ENCODE peak calls at places on chromosomes 4 and X, in six cellular contexts. One of them, this sample, is unnamed.

GRCh38 chrX:136146614-136147319 is 566 bp upstream of the FHL1 start:
- DNase-seq in uterus: no peak
- DNase-seq in GM12865: no peak
- DNase-seq in esophagus squamous epithelium: no peak
- DNase-seq in A549: peak; percentile 12
- DNase-seq in dorsolateral prefrontal cortex: peak; percentile 44
- DNase-seq in this sample: no peak

GRCh38 chr4:56688094-56688647 is 7.1 kb upstream of the HOPX start:
- DNase-seq in uterus: no peak
- DNase-seq in GM12865: no peak
- DNase-seq in esophagus squamous epithelium: no peak
- DNase-seq in A549: no peak
- DNase-seq in dorsolateral prefrontal cortex: no peak
- DNase-seq in this sample: no peak

GRCh38 chr4:1092026-1092982 is 21.1 kb downstream of the RNF212 start:
- DNase-seq in uterus: no peak
- DNase-seq in GM12865: no peak
- DNase-seq in esophagus squamous epithelium: no peak
- DNase-seq in A549: no peak
- DNase-seq in dorsolateral prefrontal cortex: no peak
- DNase-seq in this sample: no peak

GRCh38 chr4:164876680-164877324 is at the start of gene APELA:
- DNase-seq in uterus: no peak
- DNase-seq in GM12865: peak; percentile 88
- DNase-seq in esophagus squamous epithelium: no peak
- DNase-seq in A549: no peak
- DNase-seq in dorsolateral prefrontal cortex: no peak
- DNase-seq in this sample: no peak

GRCh38 chr4:10529891-10530786 is 72.9 kb upstream of the ZNF518B start:
- DNase-seq in uterus: peak; percentile 18
- DNase-seq in GM12865: no peak
- DNase-seq in esophagus squamous epithelium: no peak
- DNase-seq in A549: no peak
- DNase-seq in dorsolateral prefrontal cortex: no peak
- DNase-seq in this sample: no peak

GRCh38 chr4:121822796-121823504 is 733 bp downstream of the CCNA2 start:
- DNase-seq in uterus: peak; percentile 26
- DNase-seq in GM12865: peak; percentile 72
- DNase-seq in esophagus squamous epithelium: no peak
- DNase-seq in A549: peak; percentile 23
- DNase-seq in dorsolateral prefrontal cortex: no peak
- DNase-seq in this sample: no peak

GRCh38 chr4:125388653-125389052 is 73.9 kb downstream of the FAT4 start:
- DNase-seq in uterus: no peak
- DNase-seq in GM12865: no peak
- DNase-seq in esophagus squamous epithelium: no peak
- DNase-seq in A549: no peak
- DNase-seq in dorsolateral prefrontal cortex: no peak
- DNase-seq in this sample: no peak

GRCh38 chr4:114180481-114180880 is 201.0 kb upstream of the ARSJ start:
- DNase-seq in uterus: peak; percentile 15
- DNase-seq in GM12865: peak; percentile 46
- DNase-seq in esophagus squamous epithelium: no peak
- DNase-seq in A549: peak; percentile 7
- DNase-seq in dorsolateral prefrontal cortex: no peak
- DNase-seq in this sample: no peak

GRCh38 chr4:24734511-24734910 is 60.9 kb upstream of the SOD3 start:
- DNase-seq in uterus: no peak
- DNase-seq in GM12865: no peak
- DNase-seq in esophagus squamous epithelium: no peak
- DNase-seq in A549: no peak
- DNase-seq in dorsolateral prefrontal cortex: no peak
- DNase-seq in this sample: no peak

GRCh38 chrX:20333672-20334071 is 67.0 kb upstream of the RPS6KA3 start:
- DNase-seq in uterus: no peak
- DNase-seq in GM12865: no peak
- DNase-seq in esophagus squamous epithelium: no peak
- DNase-seq in A549: no peak
- DNase-seq in dorsolateral prefrontal cortex: no peak
- DNase-seq in this sample: no peak

GRCh38 chr4:68433582-68433981 is 13.7 kb upstream of the TMPRSS11E start:
- DNase-seq in uterus: no peak
- DNase-seq in GM12865: no peak
- DNase-seq in esophagus squamous epithelium: no peak
- DNase-seq in A549: no peak
- DNase-seq in dorsolateral prefrontal cortex: no peak
- DNase-seq in this sample: no peak

GRCh38 chr4:131367441-131367840 is 1781.7 kb upstream of the PCDH10 start:
- DNase-seq in uterus: no peak
- DNase-seq in GM12865: no peak
- DNase-seq in esophagus squamous epithelium: no peak
- DNase-seq in A549: no peak
- DNase-seq in dorsolateral prefrontal cortex: no peak
- DNase-seq in this sample: no peak

GRCh38 chr4:108982359-108982758 is 219.5 kb upstream of the ETNPPL start:
- DNase-seq in uterus: no peak
- DNase-seq in GM12865: no peak
- DNase-seq in esophagus squamous epithelium: no peak
- DNase-seq in A549: no peak
- DNase-seq in dorsolateral prefrontal cortex: no peak
- DNase-seq in this sample: no peak

DNA sequence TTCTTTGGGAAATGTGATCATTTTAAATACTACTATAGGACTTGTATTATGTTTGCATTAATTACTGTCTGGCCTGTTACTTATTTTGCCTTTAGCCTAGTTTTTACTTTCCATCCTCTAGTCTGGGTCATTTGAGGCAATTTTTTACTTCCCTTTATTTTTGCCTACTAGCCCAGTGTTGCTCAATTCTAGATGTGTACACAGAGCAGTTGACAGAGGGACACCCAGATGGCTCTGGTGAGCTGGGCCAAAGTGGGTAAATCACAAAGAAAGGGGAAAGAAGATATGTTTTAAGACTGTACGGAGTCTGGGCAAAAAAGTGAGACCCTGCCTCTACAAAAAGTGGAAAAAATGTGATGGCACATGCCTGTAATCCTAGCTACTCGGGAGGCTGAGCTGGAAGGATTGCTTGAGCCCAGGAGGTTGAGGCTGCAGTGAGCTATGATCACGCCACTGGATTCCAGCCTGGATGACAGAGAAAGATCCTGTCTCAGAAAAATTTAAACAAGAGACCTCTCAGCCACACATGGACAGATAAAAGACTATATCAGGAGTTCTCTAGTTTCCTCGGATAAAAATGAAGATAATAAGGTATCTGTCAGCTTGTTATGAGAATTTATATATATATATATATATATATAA is 35.7 kb downstream of the APOO start:
- DNase-seq in uterus: no peak
- DNase-seq in GM12865: no peak
- DNase-seq in esophagus squamous epithelium: no peak
- DNase-seq in A549: no peak
- DNase-seq in dorsolateral prefrontal cortex: no peak
- DNase-seq in this sample: no peak
- TF ChIP-seq CTCF in uterus: no peak
- TF ChIP-seq CTCF in GM12865: no peak
- TF ChIP-seq CTCF in esophagus squamous epithelium: no peak
- TF ChIP-seq CTCF in A549: no peak
- TF ChIP-seq CTCF in dorsolateral prefrontal cortex: no peak
- TF ChIP-seq CTCF in this sample: no peak

GRCh38 chrX:15930585-15930984 is 76.0 kb upstream of the AP1S2 start:
- DNase-seq in uterus: no peak
- DNase-seq in GM12865: peak; percentile 31
- DNase-seq in esophagus squamous epithelium: no peak
- DNase-seq in A549: peak; percentile 6
- DNase-seq in dorsolateral prefrontal cortex: no peak
- DNase-seq in this sample: no peak
- TF ChIP-seq CTCF in uterus: peak; percentile 22
- TF ChIP-seq CTCF in GM12865: peak; percentile 9
- TF ChIP-seq CTCF in esophagus squamous epithelium: no peak
- TF ChIP-seq CTCF in A549: peak; percentile 54
- TF ChIP-seq CTCF in dorsolateral prefrontal cortex: no peak
- TF ChIP-seq CTCF in this sample: peak; percentile 34

GRCh38 chrX:85630901-85631300 is 251.4 kb upstream of the POF1B start:
- DNase-seq in uterus: no peak
- DNase-seq in GM12865: no peak
- DNase-seq in esophagus squamous epithelium: no peak
- DNase-seq in A549: no peak
- DNase-seq in dorsolateral prefrontal cortex: no peak
- DNase-seq in this sample: no peak

GRCh38 chrX:85622635-85623034 is 243.2 kb upstream of the POF1B start:
- DNase-seq in uterus: no peak
- DNase-seq in GM12865: no peak
- DNase-seq in esophagus squamous epithelium: no peak
- DNase-seq in A549: no peak
- DNase-seq in dorsolateral prefrontal cortex: no peak
- DNase-seq in this sample: no peak

DNA sequence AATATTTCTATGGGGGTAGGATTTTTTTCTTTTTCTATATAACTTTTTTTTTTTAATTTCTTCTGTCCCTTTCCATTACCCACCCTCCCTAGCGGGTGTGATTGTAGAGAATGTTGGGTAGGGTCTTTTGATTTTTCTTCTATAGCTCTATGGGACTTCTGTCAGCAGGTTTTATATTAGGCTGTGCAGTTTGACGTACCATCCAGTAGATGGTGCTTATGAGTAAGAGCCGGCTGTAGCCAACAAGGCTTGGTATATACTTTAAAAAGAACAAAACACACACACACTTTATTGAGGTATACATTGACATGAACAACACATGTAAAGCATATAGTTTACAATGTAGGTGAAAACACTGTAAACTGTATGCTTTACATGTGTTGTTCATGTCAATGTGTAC is 247.9 kb upstream of the POF1B start:
- DNase-seq in uterus: no peak
- DNase-seq in GM12865: peak; percentile 1
- DNase-seq in esophagus squamous epithelium: no peak
- DNase-seq in A549: no peak
- DNase-seq in dorsolateral prefrontal cortex: no peak
- DNase-seq in this sample: no peak
- TF ChIP-seq CTCF in uterus: no peak
- TF ChIP-seq CTCF in GM12865: peak; percentile 39
- TF ChIP-seq CTCF in esophagus squamous epithelium: no peak
- TF ChIP-seq CTCF in A549: no peak
- TF ChIP-seq CTCF in dorsolateral prefrontal cortex: peak; percentile 45
- TF ChIP-seq CTCF in this sample: peak; percentile 45

GRCh38 chr4:141705048-141705746 is 68.8 kb downstream of the IL15 start:
- DNase-seq in uterus: no peak
- DNase-seq in GM12865: peak; percentile 52
- DNase-seq in esophagus squamous epithelium: no peak
- DNase-seq in A549: no peak
- DNase-seq in dorsolateral prefrontal cortex: no peak
- DNase-seq in this sample: no peak

GRCh38 chr4:141703497-141703896 is 67.1 kb downstream of the IL15 start:
- DNase-seq in uterus: no peak
- DNase-seq in GM12865: no peak
- DNase-seq in esophagus squamous epithelium: no peak
- DNase-seq in A549: no peak
- DNase-seq in dorsolateral prefrontal cortex: no peak
- DNase-seq in this sample: no peak

GRCh38 chr4:141706445-141706844 is 70.1 kb downstream of the IL15 start:
- DNase-seq in uterus: no peak
- DNase-seq in GM12865: no peak
- DNase-seq in esophagus squamous epithelium: no peak
- DNase-seq in A549: no peak
- DNase-seq in dorsolateral prefrontal cortex: no peak
- DNase-seq in this sample: no peak

GRCh38 chr4:141705747-141706377 is 69.5 kb downstream of the IL15 start:
- DNase-seq in uterus: no peak
- DNase-seq in GM12865: no peak
- DNase-seq in esophagus squamous epithelium: no peak
- DNase-seq in A549: no peak
- DNase-seq in dorsolateral prefrontal cortex: no peak
- DNase-seq in this sample: no peak

GRCh38 chr4:141702472-141703182 is 66.2 kb downstream of the IL15 start:
- DNase-seq in uterus: no peak
- DNase-seq in GM12865: peak; percentile 39
- DNase-seq in esophagus squamous epithelium: no peak
- DNase-seq in A549: no peak
- DNase-seq in dorsolateral prefrontal cortex: no peak
- DNase-seq in this sample: no peak
- TF ChIP-seq CTCF in uterus: no peak
- TF ChIP-seq CTCF in GM12865: peak; percentile 5
- TF ChIP-seq CTCF in esophagus squamous epithelium: no peak
- TF ChIP-seq CTCF in A549: no peak
- TF ChIP-seq CTCF in dorsolateral prefrontal cortex: no peak
- TF ChIP-seq CTCF in this sample: no peak

GRCh38 chrX:84186603-84187358 is 1.2 kb downstream of the RPS6KA6 start:
- DNase-seq in uterus: no peak
- DNase-seq in GM12865: no peak
- DNase-seq in esophagus squamous epithelium: no peak
- DNase-seq in A549: peak; percentile 3
- DNase-seq in dorsolateral prefrontal cortex: no peak
- DNase-seq in this sample: no peak
- TF ChIP-seq CTCF in uterus: no peak
- TF ChIP-seq CTCF in GM12865: no peak
- TF ChIP-seq CTCF in esophagus squamous epithelium: no peak
- TF ChIP-seq CTCF in A549: no peak
- TF ChIP-seq CTCF in dorsolateral prefrontal cortex: no peak
- TF ChIP-seq CTCF in this sample: no peak

DNA sequence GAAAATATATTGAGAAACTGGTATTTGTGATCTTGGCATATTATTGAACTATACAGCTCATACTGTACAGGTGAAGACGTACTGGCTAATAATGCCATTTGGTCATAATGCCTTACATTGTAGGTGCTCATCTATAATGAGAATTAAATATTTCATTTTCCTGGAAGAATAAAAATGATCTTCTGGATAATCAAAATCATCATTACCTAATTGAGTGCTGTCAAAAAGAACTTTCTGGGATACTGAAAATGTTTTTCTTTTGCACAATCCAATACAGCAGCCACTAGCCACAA is 4.1 kb downstream of the RASGEF1B start:
- DNase-seq in uterus: no peak
- DNase-seq in GM12865: no peak
- DNase-seq in esophagus squamous epithelium: no peak
- DNase-seq in A549: no peak
- DNase-seq in dorsolateral prefrontal cortex: no peak
- DNase-seq in this sample: no peak
- TF ChIP-seq CTCF in uterus: no peak
- TF ChIP-seq CTCF in GM12865: no peak
- TF ChIP-seq CTCF in esophagus squamous epithelium: no peak
- TF ChIP-seq CTCF in A549: no peak
- TF ChIP-seq CTCF in dorsolateral prefrontal cortex: peak; percentile 21
- TF ChIP-seq CTCF in this sample: no peak

This sample was measured in progenitor cell of endocrine pancreas.